ENCODE peak calls at places on chromosomes 5 and 9, in nine cellular contexts. L, H, S, E, J, B, C, N and X are unnamed samples.

GRCh38 chr5:135308752-135309151 is 90.3 kb downstream of the MACROH2A1 start:
- DNase-seq in E (peak), N (no peak), B (no peak), S (no peak), J (no peak), H (peak), L (no peak), C (no peak), X (no peak)

GRCh38 chr9:32426278-32426939 is 42.0 kb downstream of the ACO1 start:
- DNase-seq in L (no peak), H (peak), N (peak), B (peak), S (no peak), J (no peak), C (no peak), E (peak), X (no peak)

GRCh38 chr5:14491505-14491904 is 90.1 kb upstream of the OTULINL start:
- DNase-seq in L (no peak), N (no peak), J (no peak), E (no peak), S (no peak), C (no peak), H (peak), B (no peak), X (no peak)

GRCh38 chr5:949275-949543 is 56.5 kb downstream of the TRIP13 start:
- DNase-seq in J (no peak), C (no peak), B (no peak), H (no peak), N (no peak), L (no peak), S (no peak), E (no peak), X (no peak)

GRCh38 chr5:1410156-1411014 is 34.9 kb downstream of the SLC6A3 start:
- DNase-seq in J (no peak), H (no peak), E (no peak), L (no peak), C (peak), N (peak), B (peak), S (no peak), X (no peak)

GRCh38 chr9:104494808-104495207 is 9.3 kb upstream of the OR13F1 start:
- DNase-seq in J (no peak), L (no peak), B (no peak), N (no peak), E (no peak), H (no peak), C (no peak), S (peak), X (no peak)

GRCh38 chr9:36817160-36817834 is 216.8 kb downstream of the PAX5 start:
- DNase-seq in J (no peak), N (no peak), S (no peak), H (no peak), E (no peak), B (no peak), C (no peak), L (no peak), X (no peak)

GRCh38 chr9:115986508-115986907 is 167.1 kb upstream of the PAPPA start:
- DNase-seq in C (no peak), L (no peak), B (no peak), H (no peak), N (no peak), J (no peak), S (no peak), E (no peak), X (no peak)

GRCh38 chr9:109585841-109586240 is 87.7 kb upstream of the PTPN3 start:
- DNase-seq in B (no peak), J (no peak), H (no peak), L (no peak), N (no peak), E (no peak), S (no peak), C (no peak), X (no peak)

GRCh38 chr5:38500861-38501260 is 55.6 kb downstream of the LIFR start:
- DNase-seq in E (peak), H (peak), L (no peak), J (no peak), N (no peak), B (no peak), S (no peak), C (no peak), X (no peak)

GRCh38 chr9:107348836-107349235 is 65.8 kb downstream of the RAD23B start:
- DNase-seq in N (no peak), E (no peak), J (no peak), H (no peak), S (no peak), C (no peak), L (no peak), B (no peak), X (no peak)

GRCh38 chr9:98067184-98067583 is 10.7 kb downstream of the NANS start:
- DNase-seq in L (no peak), J (no peak), N (no peak), B (no peak), S (no peak), C (no peak), H (no peak), E (no peak), X (no peak)

GRCh38 chr9:28234899-28235277 is 661.6 kb upstream of the C9orf72 start:
- DNase-seq in L (no peak), E (peak), C (no peak), B (no peak), J (no peak), N (no peak), S (no peak), H (peak), X (no peak)

GRCh38 chr5:158050401-158050800 is 191.5 kb upstream of the CLINT1 start:
- DNase-seq in E (no peak), H (peak), C (no peak), S (no peak), B (no peak), L (no peak), N (no peak), J (no peak), X (no peak)

GRCh38 chr9:129430940-129431693 is 189.8 kb downstream of the C9orf50 start:
- DNase-seq in S (no peak), N (no peak), E (no peak), C (no peak), H (no peak), L (no peak), J (no peak), B (no peak), X (no peak)

GRCh38 chr9:23826120-23826629 is at the start of gene ELAVL2:
- DNase-seq in J (no peak), H (peak), S (peak), E (peak), B (peak), N (peak), L (peak), C (peak), X (peak)

GRCh38 chr9:4262735-4263141 is 37.1 kb downstream of the GLIS3 start:
- DNase-seq in B (no peak), N (no peak), S (peak), J (no peak), H (peak), C (no peak), L (no peak), E (peak), X (no peak)

GRCh38 chr5:105639068-105639467 is 2031.7 kb downstream of the EFNA5 start:
- DNase-seq in N (no peak), L (no peak), B (no peak), S (peak), E (no peak), H (no peak), J (no peak), C (no peak), X (no peak)

GRCh38 chr9:109574061-109574882 is 76.2 kb upstream of the PTPN3 start:
- DNase-seq in H (peak), C (no peak), B (no peak), S (peak), E (peak), J (peak), N (no peak), L (no peak), X (no peak)

GRCh38 chr5:137649228-137649890 is 86.5 kb downstream of the KLHL3 start:
- DNase-seq in B (no peak), C (peak), N (no peak), H (peak), L (no peak), S (no peak), E (peak), J (no peak), X (no peak)

GRCh38 chr5:154370730-154371334 is 75.0 kb upstream of the SAP30L start:
- DNase-seq in C (no peak), L (peak), N (no peak), E (no peak), B (no peak), H (peak), J (no peak), S (no peak), X (no peak)

GRCh38 chr9:38108326-38108725 is 39.3 kb upstream of the SHB start:
- DNase-seq in E (no peak), J (no peak), C (no peak), B (no peak), H (no peak), S (no peak), L (no peak), N (no peak), X (no peak)

GRCh38 chr5:110916373-110917049 is 155.0 kb upstream of the TSLP start:
- DNase-seq in L (no peak), H (peak), J (peak), N (no peak), S (peak), E (peak), B (no peak), C (no peak), X (no peak)

GRCh38 chr5:120535900-120536299 is 71.8 kb downstream of the PRR16 start:
- DNase-seq in L (no peak), J (no peak), E (no peak), H (peak), C (no peak), N (no peak), S (no peak), B (no peak), X (no peak)

GRCh38 chr5:143985832-143986485 is 174.0 kb downstream of the HMHB1 start:
- DNase-seq in H (peak), N (no peak), C (no peak), E (peak), B (no peak), L (no peak), S (no peak), J (no peak), X (peak)

GRCh38 chr9:80004687-80005086 is 432.9 kb downstream of the TLE4 start:
- DNase-seq in L (no peak), J (no peak), H (peak), B (no peak), N (no peak), E (no peak), S (no peak), C (no peak), X (no peak)

GRCh38 chr5:145825751-145826180 is 9.4 kb downstream of the PRELID2 start:
- DNase-seq in N (no peak), J (peak), B (no peak), S (peak), L (no peak), C (no peak), H (peak), E (no peak), X (no peak)

GRCh38 chr9:126471084-126471611 is 142.6 kb upstream of the LMX1B start:
- DNase-seq in H (peak), E (peak), C (peak), N (peak), B (no peak), S (no peak), L (peak), J (peak), X (peak)

GRCh38 chr5:40483316-40483715 is 196.4 kb upstream of the PTGER4 start:
- DNase-seq in J (no peak), C (no peak), L (no peak), N (no peak), E (no peak), H (peak), B (no peak), S (no peak), X (no peak)

GRCh38 chr5:94021246-94021645 is 279.8 kb upstream of the POU5F2 start:
- DNase-seq in S (no peak), E (peak), H (peak), L (no peak), N (no peak), B (no peak), C (no peak), J (no peak), X (no peak)

GRCh38 chr9:106326493-106326892 is 536.5 kb upstream of the ZNF462 start:
- DNase-seq in S (no peak), J (peak), L (no peak), N (no peak), B (no peak), H (no peak), C (no peak), E (no peak), X (no peak)

GRCh38 chr9:127877566-127877998 is at the start of gene AK1:
- DNase-seq in H (peak), J (no peak), L (peak), N (peak), S (peak), B (peak), E (no peak), C (peak), X (peak)

GRCh38 chr9:106587021-106587420 is 275.9 kb upstream of the ZNF462 start:
- DNase-seq in J (no peak), S (no peak), C (no peak), B (no peak), H (peak), E (no peak), N (no peak), L (no peak), X (no peak)

GRCh38 chr9:134357631-134358025 is 31.4 kb downstream of the RXRA start:
- DNase-seq in N (no peak), J (no peak), L (no peak), E (no peak), C (no peak), B (no peak), S (no peak), H (no peak), X (no peak)

GRCh38 chr9:95626885-95627558 is 110.3 kb upstream of the PTCH1 start:
- DNase-seq in H (no peak), S (no peak), C (peak), B (no peak), L (peak), E (no peak), N (no peak), J (peak), X (peak)

GRCh38 chr5:43635374-43635773 is 32.4 kb downstream of the NNT start:
- DNase-seq in J (no peak), B (no peak), S (no peak), E (no peak), L (no peak), C (no peak), H (peak), N (no peak), X (no peak)

GRCh38 chr5:79672392-79672791 is 17.2 kb upstream of the CMYA5 start:
- DNase-seq in S (no peak), L (no peak), C (no peak), B (no peak), H (no peak), J (no peak), E (no peak), N (no peak), X (no peak)

DNA sequence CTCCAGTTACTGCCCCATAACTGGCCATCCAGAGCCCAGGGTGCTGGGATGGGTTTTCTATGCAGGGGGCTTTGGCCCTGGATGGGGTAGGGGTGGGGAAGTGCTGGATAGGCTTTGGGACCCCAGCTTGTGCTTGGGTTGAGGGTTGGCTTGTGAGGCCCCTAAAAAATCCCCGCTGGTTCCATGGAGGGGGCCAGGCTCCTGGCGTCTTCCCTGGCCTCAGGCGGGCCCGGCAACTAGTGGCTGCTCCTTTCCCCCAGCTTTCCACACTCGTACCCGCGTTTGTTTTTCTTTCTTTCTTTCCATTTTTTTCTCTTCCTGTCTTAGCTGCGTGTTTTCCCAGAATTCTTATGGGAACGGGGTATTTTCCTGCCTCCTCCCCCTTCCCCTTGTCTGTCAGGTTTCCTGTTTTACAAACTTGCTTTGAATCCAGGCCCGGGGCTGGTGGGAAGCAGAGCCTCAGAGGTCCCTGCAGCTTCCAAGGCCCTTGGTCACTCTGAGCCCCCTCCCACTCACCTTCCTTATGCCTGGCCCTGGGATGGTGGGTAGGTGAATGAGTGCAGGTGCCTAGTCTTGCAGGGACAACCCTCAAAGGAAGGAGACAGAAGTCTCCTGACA is 40.2 kb downstream of the RGS3 start:
- DNase-seq in N (no peak), J (no peak), S (no peak), L (no peak), H (peak), C (peak), B (no peak), E (no peak), X (no peak)
- H3K4me3 ChIP-seq in N (peak), J (no peak), S (no peak), L (peak), H (no peak), C (peak), B (peak), E (no peak), X (no peak)

GRCh38 chr5:64074533-64074932 is 91.1 kb upstream of the RNF180 start:
- DNase-seq in N (no peak), J (peak), C (no peak), S (peak), B (no peak), L (no peak), E (peak), H (peak), X (peak)
- TF ChIP-seq CTCF in N (peak), J (peak), C (peak), S (peak), B (peak), L (peak), E (peak), H (peak), X (no peak)

DNA sequence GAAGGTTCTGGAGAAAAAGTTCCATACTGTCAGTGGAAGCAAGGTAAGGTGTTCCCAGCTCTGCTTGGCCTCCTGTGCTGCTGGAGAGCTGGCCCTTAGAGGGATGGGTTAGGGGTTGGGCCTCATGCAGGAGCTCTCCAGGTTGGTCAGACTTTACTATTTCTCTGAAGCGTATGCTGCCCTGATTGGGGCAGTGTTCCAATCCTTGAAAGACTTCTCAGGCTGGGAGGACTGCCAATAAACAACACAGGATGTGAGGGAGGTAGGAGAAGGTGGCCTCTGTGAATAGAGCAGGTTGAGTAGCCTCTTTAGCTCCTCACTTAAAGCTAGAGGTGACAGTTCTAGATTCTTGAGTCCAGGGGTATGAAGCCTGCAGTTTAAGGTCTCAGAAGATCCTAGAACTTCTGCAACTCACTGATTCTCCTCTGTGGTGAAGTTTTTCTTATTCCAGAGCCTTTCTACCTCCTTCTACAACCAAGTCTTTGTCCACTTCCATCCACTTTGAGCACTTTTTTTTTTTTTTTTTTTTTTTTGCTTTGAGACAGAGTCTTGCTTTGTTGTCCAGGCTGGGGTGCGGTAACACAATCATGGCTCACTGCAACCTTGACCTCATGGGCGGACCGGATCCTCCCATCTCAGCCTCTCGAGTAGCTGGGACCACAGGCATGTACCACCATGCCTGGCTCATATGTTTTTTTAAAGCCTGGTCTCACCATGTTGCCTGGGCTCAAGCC is 3.0 kb downstream of the HNRNPAB start:
- DNase-seq in J (no peak), E (no peak), S (no peak), C (no peak), N (no peak), L (no peak), B (peak), H (peak), X (peak)
- H3K4me3 ChIP-seq in J (no peak), E (no peak), S (peak), C (no peak), N (no peak), L (no peak), B (no peak), H (peak), X (no peak)

GRCh38 chr5:164860896-164861295 is 1355.5 kb downstream of the MAT2B start:
- DNase-seq in E (no peak), S (no peak), B (no peak), J (no peak), C (no peak), L (no peak), H (no peak), N (no peak), X (no peak)
- TF ChIP-seq CTCF in E (no peak), S (no peak), B (no peak), J (no peak), C (no peak), L (no peak), H (no peak), N (no peak), X (no peak)

DNA sequence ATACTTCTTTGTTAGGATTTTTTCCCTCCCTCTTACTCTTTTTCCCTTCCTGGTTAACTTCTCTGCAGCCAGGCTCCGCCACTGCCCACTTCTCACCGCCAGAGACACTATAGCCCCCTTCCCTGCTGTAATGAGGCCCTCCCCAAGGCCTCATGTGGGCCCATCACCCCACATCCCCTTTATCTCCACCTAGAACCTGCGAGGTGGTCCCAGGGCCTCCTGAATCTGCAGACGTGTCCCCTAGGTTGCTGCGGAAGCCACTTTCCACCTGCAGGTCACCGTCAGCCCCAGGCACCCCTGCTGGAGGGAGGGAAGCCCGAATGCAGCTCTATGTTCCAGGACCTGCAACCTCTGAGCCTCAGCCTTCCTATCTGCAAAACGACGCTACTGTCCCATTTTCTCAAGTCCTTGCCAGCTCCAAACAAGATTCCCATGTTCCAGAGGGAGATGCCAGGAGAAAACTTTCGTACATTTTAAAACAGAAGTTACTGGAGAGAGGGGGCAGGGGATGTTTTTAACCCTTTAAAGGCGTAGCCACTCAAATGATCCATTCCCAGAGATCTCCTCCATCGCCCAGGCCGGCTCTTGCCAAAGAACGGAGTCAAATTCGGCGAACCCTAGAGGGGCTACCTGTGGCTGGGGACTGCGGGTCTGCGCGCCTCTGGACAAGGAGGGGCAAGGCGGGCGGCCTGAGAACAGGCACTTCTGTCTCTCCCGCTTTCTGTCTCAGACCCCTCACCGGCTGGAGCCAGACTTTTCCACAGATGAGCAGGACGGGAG is 929 bp downstream of the SH3PXD2B start:
- DNase-seq in E (no peak), J (no peak), H (peak), C (no peak), B (no peak), S (peak), L (no peak), N (peak), X (peak)
- H3K4me3 ChIP-seq in E (peak), J (peak), H (peak), C (peak), B (peak), S (peak), L (peak), N (peak), X (peak)

GRCh38 chr5:142048272-142048671 is 35.4 kb upstream of the GNPDA1 start:
- DNase-seq in S (peak), J (no peak), B (no peak), N (no peak), H (no peak), E (no peak), L (no peak), C (no peak), X (no peak)
- TF ChIP-seq CTCF in S (peak), J (no peak), B (no peak), N (no peak), H (no peak), E (no peak), L (no peak), C (no peak), X (no peak)

GRCh38 chr9:130665431-130666392 is 1.3 kb downstream of the PRDM12 start:
- DNase-seq in E (no peak), C (no peak), B (no peak), J (no peak), S (peak), H (no peak), N (no peak), L (no peak), X (no peak)
- H3K4me3 ChIP-seq in E (no peak), C (no peak), B (no peak), J (no peak), S (peak), H (no peak), N (no peak), L (peak), X (no peak)